ENCODE peak calls at places on chromosomes 6 and 20, in six cellular contexts. One of them, this sample, is unnamed.

GRCh38 chr6:118102401-118102800 is 195.3 kb downstream of the SLC35F1 start:
- DNase-seq in neuronal stem cell: no peak
- DNase-seq in H1: no peak
- DNase-seq in IMR-90: no peak
- DNase-seq in H9: no peak
- DNase-seq in mesendoderm: no peak
- DNase-seq in this sample: no peak

GRCh38 chr6:71446084-71446869 is 157.7 kb downstream of the OGFRL1 start:
- DNase-seq in neuronal stem cell: no peak
- DNase-seq in H1: no peak
- DNase-seq in IMR-90: no peak
- DNase-seq in H9: no peak
- DNase-seq in mesendoderm: no peak
- DNase-seq in this sample: peak; percentile 21

GRCh38 chr6:155341130-155341828 is 27.0 kb upstream of the TFB1M start:
- DNase-seq in neuronal stem cell: no peak
- DNase-seq in H1: no peak
- DNase-seq in IMR-90: peak; percentile 74
- DNase-seq in H9: no peak
- DNase-seq in mesendoderm: no peak
- DNase-seq in this sample: peak; percentile 88

GRCh38 chr6:35391240-35391968 is 49.0 kb downstream of the PPARD start:
- DNase-seq in neuronal stem cell: no peak
- DNase-seq in H1: no peak
- DNase-seq in IMR-90: peak; percentile 97
- DNase-seq in H9: no peak
- DNase-seq in mesendoderm: no peak
- DNase-seq in this sample: peak; percentile 53

GRCh38 chr6:73523434-73524123 is 2.7 kb upstream of the EEF1A1 start:
- DNase-seq in neuronal stem cell: no peak
- DNase-seq in H1: no peak
- DNase-seq in IMR-90: peak; percentile 16
- DNase-seq in H9: peak; percentile 66
- DNase-seq in mesendoderm: peak; percentile 36
- DNase-seq in this sample: no peak

GRCh38 chr6:70998148-70998547 is 41.3 kb upstream of the B3GAT2 start:
- DNase-seq in neuronal stem cell: no peak
- DNase-seq in H1: no peak
- DNase-seq in IMR-90: no peak
- DNase-seq in H9: no peak
- DNase-seq in mesendoderm: peak; percentile 29
- DNase-seq in this sample: no peak

GRCh38 chr6:168198302-168199180 is 119.5 kb upstream of the FRMD1 start:
- DNase-seq in neuronal stem cell: no peak
- DNase-seq in H1: no peak
- DNase-seq in IMR-90: no peak
- DNase-seq in H9: no peak
- DNase-seq in mesendoderm: no peak
- DNase-seq in this sample: no peak

GRCh38 chr6:170043881-170044790 is 246.7 kb downstream of the DLL1 start:
- DNase-seq in neuronal stem cell: no peak
- DNase-seq in H1: no peak
- DNase-seq in IMR-90: no peak
- DNase-seq in H9: no peak
- DNase-seq in mesendoderm: no peak
- DNase-seq in this sample: no peak

GRCh38 chr6:3888153-3888957 is 39.2 kb downstream of the FAM50B start:
- DNase-seq in neuronal stem cell: no peak
- DNase-seq in H1: no peak
- DNase-seq in IMR-90: no peak
- DNase-seq in H9: no peak
- DNase-seq in mesendoderm: no peak
- DNase-seq in this sample: no peak

GRCh38 chr6:41546866-41547798 is 951 bp downstream of the FOXP4 start:
- DNase-seq in neuronal stem cell: peak; percentile 40
- DNase-seq in H1: no peak
- DNase-seq in IMR-90: peak; percentile 30
- DNase-seq in H9: no peak
- DNase-seq in mesendoderm: peak; percentile 75
- DNase-seq in this sample: peak; percentile 54

GRCh38 chr20:46222521-46223007 is 85.7 kb downstream of the CDH22 start:
- DNase-seq in neuronal stem cell: no peak
- DNase-seq in H1: no peak
- DNase-seq in IMR-90: no peak
- DNase-seq in H9: peak; percentile 69
- DNase-seq in mesendoderm: peak; percentile 88
- DNase-seq in this sample: no peak

GRCh38 chr6:43141644-43142043 is 29.4 kb upstream of the SRF start:
- DNase-seq in neuronal stem cell: no peak
- DNase-seq in H1: no peak
- DNase-seq in IMR-90: no peak
- DNase-seq in H9: no peak
- DNase-seq in mesendoderm: no peak
- DNase-seq in this sample: no peak

GRCh38 chr20:58609026-58609425 is 42.1 kb upstream of the STX16 start:
- DNase-seq in neuronal stem cell: no peak
- DNase-seq in H1: no peak
- DNase-seq in IMR-90: no peak
- DNase-seq in H9: no peak
- DNase-seq in mesendoderm: no peak
- DNase-seq in this sample: no peak

GRCh38 chr20:51659491-51660050 is 108.6 kb downstream of the ATP9A start:
- DNase-seq in neuronal stem cell: no peak
- DNase-seq in H1: no peak
- DNase-seq in IMR-90: no peak
- DNase-seq in H9: no peak
- DNase-seq in mesendoderm: no peak
- DNase-seq in this sample: no peak

GRCh38 chr6:87334683-87335082 is 5.6 kb upstream of the GJB7 start:
- DNase-seq in neuronal stem cell: no peak
- DNase-seq in H1: no peak
- DNase-seq in IMR-90: peak; percentile 69
- DNase-seq in H9: no peak
- DNase-seq in mesendoderm: peak; percentile 67
- DNase-seq in this sample: no peak

GRCh38 chr20:5316188-5317158 is at the start of gene PROKR2:
- DNase-seq in neuronal stem cell: peak; percentile 61
- DNase-seq in H1: peak; percentile 17
- DNase-seq in IMR-90: no peak
- DNase-seq in H9: peak; percentile 82
- DNase-seq in mesendoderm: peak; percentile 78
- DNase-seq in this sample: peak; percentile 4

GRCh38 chr20:17617212-17617867 is 47.5 kb downstream of the DSTN start:
- DNase-seq in neuronal stem cell: peak; percentile 14
- DNase-seq in H1: no peak
- DNase-seq in IMR-90: no peak
- DNase-seq in H9: peak; percentile 77
- DNase-seq in mesendoderm: peak; percentile 68
- DNase-seq in this sample: peak; percentile 46

GRCh38 chr6:111642463-111643158 is 36.9 kb upstream of the TRAF3IP2 start:
- DNase-seq in neuronal stem cell: no peak
- DNase-seq in H1: peak; percentile 59
- DNase-seq in IMR-90: peak; percentile 66
- DNase-seq in H9: peak; percentile 78
- DNase-seq in mesendoderm: peak; percentile 79
- DNase-seq in this sample: peak; percentile 74

GRCh38 chr6:169789146-169789943 is 37.9 kb downstream of the ERMARD start:
- DNase-seq in neuronal stem cell: no peak
- DNase-seq in H1: no peak
- DNase-seq in IMR-90: no peak
- DNase-seq in H9: peak; percentile 43
- DNase-seq in mesendoderm: peak; percentile 42
- DNase-seq in this sample: no peak

GRCh38 chr20:17452441-17452840 is 78.7 kb downstream of the BFSP1 start:
- DNase-seq in neuronal stem cell: no peak
- DNase-seq in H1: no peak
- DNase-seq in IMR-90: no peak
- DNase-seq in H9: no peak
- DNase-seq in mesendoderm: no peak
- DNase-seq in this sample: no peak

GRCh38 chr20:833121-833449 is 430 bp upstream of the FAM110A start:
- DNase-seq in neuronal stem cell: no peak
- DNase-seq in H1: no peak
- DNase-seq in IMR-90: no peak
- DNase-seq in H9: no peak
- DNase-seq in mesendoderm: no peak
- DNase-seq in this sample: no peak

GRCh38 chr20:60693513-60694133 is 558.4 kb upstream of the CDH4 start:
- DNase-seq in neuronal stem cell: no peak
- DNase-seq in H1: no peak
- DNase-seq in IMR-90: no peak
- DNase-seq in H9: peak; percentile 73
- DNase-seq in mesendoderm: peak; percentile 91
- DNase-seq in this sample: no peak

GRCh38 chr6:168105813-168106660 is 27.0 kb upstream of the FRMD1 start:
- DNase-seq in neuronal stem cell: no peak
- DNase-seq in H1: no peak
- DNase-seq in IMR-90: no peak
- DNase-seq in H9: no peak
- DNase-seq in mesendoderm: no peak
- DNase-seq in this sample: no peak

GRCh38 chr6:43020847-43021246 is 576 bp upstream of the RRP36 start:
- DNase-seq in neuronal stem cell: no peak
- DNase-seq in H1: no peak
- DNase-seq in IMR-90: no peak
- DNase-seq in H9: peak; percentile 78
- DNase-seq in mesendoderm: peak; percentile 86
- DNase-seq in this sample: peak; percentile 44

GRCh38 chr6:35564733-35565132 is 52.0 kb upstream of the TULP1 start:
- DNase-seq in neuronal stem cell: no peak
- DNase-seq in H1: no peak
- DNase-seq in IMR-90: no peak
- DNase-seq in H9: no peak
- DNase-seq in mesendoderm: no peak
- DNase-seq in this sample: no peak

GRCh38 chr6:27205375-27206278 is 41.9 kb upstream of the PRSS16 start:
- DNase-seq in neuronal stem cell: no peak
- DNase-seq in H1: no peak
- DNase-seq in IMR-90: peak; percentile 24
- DNase-seq in H9: no peak
- DNase-seq in mesendoderm: peak; percentile 93
- DNase-seq in this sample: peak; percentile 16

GRCh38 chr6:18135171-18135570 is 12.7 kb upstream of the NHLRC1 start:
- DNase-seq in neuronal stem cell: no peak
- DNase-seq in H1: no peak
- DNase-seq in IMR-90: no peak
- DNase-seq in H9: no peak
- DNase-seq in mesendoderm: no peak
- DNase-seq in this sample: no peak

GRCh38 chr20:56606174-56606945 is 22.7 kb upstream of the TFAP2C start:
- DNase-seq in neuronal stem cell: no peak
- DNase-seq in H1: no peak
- DNase-seq in IMR-90: no peak
- DNase-seq in H9: no peak
- DNase-seq in mesendoderm: no peak
- DNase-seq in this sample: no peak

GRCh38 chr6:12851123-12851695 is 134.6 kb downstream of the PHACTR1 start:
- DNase-seq in neuronal stem cell: no peak
- DNase-seq in H1: no peak
- DNase-seq in IMR-90: no peak
- DNase-seq in H9: no peak
- DNase-seq in mesendoderm: no peak
- DNase-seq in this sample: no peak

GRCh38 chr6:89436226-89436625 is 3.3 kb downstream of the ANKRD6 start:
- DNase-seq in neuronal stem cell: no peak
- DNase-seq in H1: no peak
- DNase-seq in IMR-90: no peak
- DNase-seq in H9: no peak
- DNase-seq in mesendoderm: no peak
- DNase-seq in this sample: no peak

GRCh38 chr6:41258196-41258493 is 28.3 kb downstream of the TREM1 start:
- DNase-seq in neuronal stem cell: no peak
- DNase-seq in H1: no peak
- DNase-seq in IMR-90: no peak
- DNase-seq in H9: no peak
- DNase-seq in mesendoderm: no peak
- DNase-seq in this sample: no peak

GRCh38 chr6:139920027-139920851 is 545.8 kb upstream of the CITED2 start:
- DNase-seq in neuronal stem cell: no peak
- DNase-seq in H1: no peak
- DNase-seq in IMR-90: no peak
- DNase-seq in H9: no peak
- DNase-seq in mesendoderm: peak; percentile 59
- DNase-seq in this sample: no peak
- H2BK15ac ChIP-seq in neuronal stem cell: no peak overlapping the region
- H2BK15ac ChIP-seq in H1: no peak overlapping the region
- H2BK15ac ChIP-seq in IMR-90: no peak overlapping the region
- H2BK15ac ChIP-seq in H9: no peak overlapping the region
- H2BK15ac ChIP-seq in mesendoderm: no peak overlapping the region
- H2BK15ac ChIP-seq in this sample: peak overlapping the region; percentile 21

DNA sequence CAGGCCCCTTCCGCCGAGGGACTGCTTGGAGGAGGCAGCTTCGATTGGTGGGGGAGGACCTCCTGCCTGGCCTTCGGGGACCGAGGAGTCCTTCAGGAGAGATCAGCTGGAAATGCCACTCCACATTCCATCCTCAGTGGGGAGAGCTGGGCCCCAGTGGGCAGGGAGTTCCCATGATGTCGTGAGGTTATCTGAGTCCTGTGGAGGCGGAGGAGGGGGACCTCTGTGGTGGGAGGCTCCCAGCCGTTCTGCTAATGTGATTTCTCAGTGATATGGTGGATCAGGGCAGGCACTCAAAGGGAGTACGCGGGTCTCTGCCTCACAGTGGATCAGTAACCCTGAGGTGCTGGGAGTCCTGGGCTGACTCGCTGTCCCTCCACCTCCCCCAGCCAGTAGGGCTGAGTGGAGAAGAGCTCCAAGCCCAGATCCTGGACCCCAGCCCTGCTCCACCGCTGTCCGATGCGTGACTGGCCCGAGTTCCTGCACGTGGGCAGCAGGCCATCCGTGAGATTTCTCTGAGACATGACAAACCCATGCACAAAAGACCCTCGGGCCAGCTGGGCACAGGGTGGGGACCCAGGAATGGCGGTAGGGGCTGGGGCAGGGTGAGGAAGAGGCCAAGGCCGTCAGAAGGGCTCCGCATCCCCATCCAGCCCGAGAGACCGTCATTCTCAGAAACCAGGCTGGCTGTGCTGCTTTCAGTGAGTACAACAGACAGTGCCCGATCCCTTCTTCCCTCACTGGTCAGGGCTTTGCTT is 195.8 kb downstream of the TAF4 start:
- DNase-seq in neuronal stem cell: no peak
- DNase-seq in H1: no peak
- DNase-seq in IMR-90: no peak
- DNase-seq in H9: no peak
- DNase-seq in mesendoderm: no peak
- DNase-seq in this sample: no peak
- H2BK15ac ChIP-seq in neuronal stem cell: no peak overlapping the region
- H2BK15ac ChIP-seq in H1: no peak overlapping the region
- H2BK15ac ChIP-seq in IMR-90: no peak overlapping the region
- H2BK15ac ChIP-seq in H9: no peak overlapping the region
- H2BK15ac ChIP-seq in mesendoderm: no peak overlapping the region
- H2BK15ac ChIP-seq in this sample: no peak overlapping the region

GRCh38 chr6:45084257-45084656 is 243.9 kb upstream of the RUNX2 start:
- DNase-seq in neuronal stem cell: no peak
- DNase-seq in H1: no peak
- DNase-seq in IMR-90: no peak
- DNase-seq in H9: no peak
- DNase-seq in mesendoderm: no peak
- DNase-seq in this sample: no peak
- H2BK15ac ChIP-seq in neuronal stem cell: no peak overlapping the region
- H2BK15ac ChIP-seq in H1: no peak overlapping the region
- H2BK15ac ChIP-seq in IMR-90: no peak overlapping the region
- H2BK15ac ChIP-seq in H9: no peak overlapping the region
- H2BK15ac ChIP-seq in mesendoderm: no peak overlapping the region
- H2BK15ac ChIP-seq in this sample: no peak overlapping the region

GRCh38 chr20:62811720-62812119 is 5.1 kb upstream of the COL9A3 start:
- DNase-seq in neuronal stem cell: no peak
- DNase-seq in H1: no peak
- DNase-seq in IMR-90: no peak
- DNase-seq in H9: no peak
- DNase-seq in mesendoderm: no peak
- DNase-seq in this sample: no peak
- H2BK15ac ChIP-seq in neuronal stem cell: no peak overlapping the region
- H2BK15ac ChIP-seq in H1: no peak overlapping the region
- H2BK15ac ChIP-seq in IMR-90: no peak overlapping the region
- H2BK15ac ChIP-seq in H9: no peak overlapping the region
- H2BK15ac ChIP-seq in mesendoderm: no peak overlapping the region
- H2BK15ac ChIP-seq in this sample: no peak overlapping the region